ENCODE peak calls at places on chromosomes 4 and X, in eight cellular contexts. Z is endothelial cell; H is stimulated activated CD4-positive, alpha-beta T cell treated with anti-CD3 and anti-CD28 coated beads, Interleukin-12 subunit alpha, Interleukin-12 subunit beta, amount 100 ng/mL, for 4 hours; L is HCEC 1CT; S is RPMI7951; F is NCI-H345; C is neural crest cell; J is Kasumi-1. X is an unnamed sample.
A peak's percentile ranks its signal among the peaks of the same experiment; 100 is the strongest.

GRCh38 chr4:174490356-174490969 is 31.8 kb downstream of the HPGD start:
- DNase-seq in Z (no peak), J (no peak), F (no peak), C (no peak), L (peak; percentile 67), S (peak; percentile 5), H (no peak), X (no peak)

GRCh38 chrX:134692233-134692632 is 34.0 kb upstream of the PLAC1 start:
- DNase-seq in F (no peak), Z (no peak), S (no peak), L (no peak), J (no peak), C (no peak), H (no peak), X (no peak)

GRCh38 chrX:44306336-44306735 is 37.1 kb downstream of the EFHC2 start:
- DNase-seq in S (peak; percentile 11), C (no peak), F (peak; percentile 64), L (no peak), Z (no peak), H (no peak), J (no peak), X (no peak)

GRCh38 chrX:109537324-109537665 is 651 bp downstream of the NXT2 start:
- DNase-seq in L (peak; percentile 45), S (peak; percentile 39), Z (peak; percentile 2), C (no peak), H (no peak), J (peak; percentile 44), F (peak; percentile 37), X (peak; percentile 75)

GRCh38 chr4:39446842-39447573 is 11.7 kb downstream of the RPL9 start:
- DNase-seq in S (no peak), C (no peak), L (no peak), H (peak; percentile 32), F (no peak), Z (peak; percentile 67), J (no peak), X (no peak)

GRCh38 chr4:125832161-125832560 is 517.4 kb downstream of the FAT4 start:
- DNase-seq in S (no peak), L (no peak), Z (no peak), C (no peak), F (no peak), J (no peak), H (no peak), X (no peak)

GRCh38 chr4:173891072-173891471 is 361.0 kb upstream of the HAND2 start:
- DNase-seq in S (no peak), J (no peak), F (no peak), H (no peak), Z (no peak), C (no peak), L (no peak), X (no peak)

GRCh38 chrX:68684919-68685304 is 37.4 kb downstream of the STARD8 start:
- DNase-seq in C (no peak), H (no peak), F (no peak), L (no peak), Z (no peak), J (no peak), S (no peak), X (peak; percentile 24)

GRCh38 chrX:106973433-106974149 is 26.4 kb downstream of the MORC4 start:
- DNase-seq in H (no peak), Z (no peak), F (no peak), L (no peak), S (no peak), J (no peak), C (no peak), X (no peak)

GRCh38 chrX:133966199-133966598 is 19.2 kb downstream of the GPC3 start:
- DNase-seq in H (no peak), Z (no peak), F (no peak), S (no peak), C (no peak), L (no peak), J (no peak), X (no peak)

GRCh38 chrX:153723351-153724251 is 586 bp downstream of the BCAP31 start:
- DNase-seq in F (peak; percentile 63), S (peak; percentile 32), J (peak; percentile 7), H (peak; percentile 67), L (peak; percentile 42), C (no peak), Z (peak; percentile 42), X (peak; percentile 0)

GRCh38 chrX:129984196-129984962 is 1.9 kb downstream of the BCORL1 start:
- DNase-seq in L (no peak), J (peak; percentile 20), H (peak; percentile 21), C (peak; percentile 14), S (peak; percentile 17), F (peak; percentile 32), Z (peak; percentile 42), X (no peak)

GRCh38 chr4:106048250-106048931 is 153.1 kb downstream of the NPNT start:
- DNase-seq in C (no peak), H (no peak), L (no peak), J (no peak), Z (no peak), F (no peak), S (no peak), X (no peak)

GRCh38 chr4:158450741-158451140 is 70.9 kb upstream of the RXFP1 start:
- DNase-seq in H (no peak), Z (no peak), F (no peak), C (no peak), L (peak; percentile 58), J (no peak), S (no peak), X (no peak)

GRCh38 chr4:75545526-75545925 is 10.3 kb upstream of the ODAPH start:
- DNase-seq in H (no peak), F (no peak), L (no peak), Z (no peak), S (peak; percentile 41), C (no peak), J (no peak), X (no peak)

GRCh38 chr4:48649505-48649904 is 130.6 kb downstream of the FRYL start:
- DNase-seq in C (no peak), F (no peak), L (no peak), J (no peak), H (no peak), Z (no peak), S (no peak), X (peak; percentile 15)

GRCh38 chr4:4402966-4403365 is 16.1 kb downstream of the NSG1 start:
- DNase-seq in Z (no peak), J (no peak), H (no peak), F (no peak), S (peak; percentile 59), C (no peak), L (no peak), X (no peak)

GRCh38 chr4:155948541-155948940 is 5.1 kb downstream of the CTSO start:
- DNase-seq in F (no peak), J (no peak), S (peak; percentile 48), L (no peak), Z (no peak), H (no peak), C (no peak), X (no peak)

GRCh38 chrX:24294619-24295018 is 19.2 kb downstream of the SUPT20HL2 start:
- DNase-seq in S (peak; percentile 20), Z (peak; percentile 44), H (peak; percentile 2), L (no peak), F (no peak), J (no peak), C (peak; percentile 34), X (peak; percentile 6)

GRCh38 chrX:101749436-101749835 is 89.8 kb upstream of the ARMCX2 start:
- DNase-seq in S (peak; percentile 4), L (no peak), J (no peak), Z (no peak), F (no peak), C (no peak), H (no peak), X (no peak)

GRCh38 chrX:53723381-53723780 is 36.9 kb upstream of the HUWE1 start:
- DNase-seq in J (no peak), S (no peak), H (no peak), F (no peak), Z (no peak), C (no peak), L (no peak), X (no peak)

GRCh38 chrX:66728818-66729271 is 90.0 kb upstream of the EDA2R start:
- DNase-seq in H (peak; percentile 26), J (peak; percentile 69), C (peak; percentile 50), Z (peak; percentile 54), S (peak; percentile 63), F (no peak), L (peak; percentile 75), X (peak; percentile 32)

GRCh38 chrX:49102221-49102620 is 21.3 kb downstream of the GPKOW start:
- DNase-seq in S (no peak), L (no peak), F (no peak), J (no peak), H (no peak), C (no peak), Z (no peak), X (no peak)

GRCh38 chrX:50100188-50100587 is 100.6 kb downstream of the AKAP4 start:
- DNase-seq in H (no peak), L (no peak), S (peak; percentile 10), C (no peak), F (no peak), Z (peak; percentile 21), J (peak; percentile 31), X (peak; percentile 0)

GRCh38 chr4:8639021-8639420 is 46.5 kb downstream of the CPZ start:
- DNase-seq in J (no peak), F (no peak), C (no peak), S (no peak), H (no peak), Z (no peak), L (no peak), X (peak; percentile 42)

GRCh38 chr4:118738090-118738489 is 52.9 kb downstream of the METTL14 start:
- DNase-seq in S (no peak), F (no peak), C (no peak), H (no peak), L (no peak), J (no peak), Z (no peak), X (no peak)

GRCh38 chrX:13797512-13797911 is 19.4 kb downstream of the GPM6B start:
- DNase-seq in J (no peak), H (no peak), C (no peak), F (no peak), S (no peak), Z (no peak), L (no peak), X (no peak)

GRCh38 chr4:83558693-83559092 is 22.8 kb downstream of the GPAT3 start:
- DNase-seq in S (peak; percentile 67), H (no peak), L (peak; percentile 18), F (no peak), Z (no peak), C (no peak), J (peak; percentile 84), X (peak; percentile 92)

GRCh38 chrX:83509246-83509801 is 1.2 kb downstream of the POU3F4 start:
- DNase-seq in F (no peak), C (no peak), L (no peak), J (no peak), Z (no peak), S (no peak), H (no peak), X (no peak)

GRCh38 chr4:16413794-16414555 is 187.7 kb upstream of the TAPT1 start:
- DNase-seq in L (no peak), J (no peak), F (no peak), S (no peak), Z (no peak), H (no peak), C (no peak), X (no peak)

GRCh38 chrX:23884427-23885024 is 23.2 kb downstream of the APOO start:
- DNase-seq in L (peak; percentile 53), S (peak; percentile 83), H (no peak), J (peak; percentile 16), F (no peak), Z (no peak), C (no peak), X (peak; percentile 53)

GRCh38 chrX:103918050-103918449 is 44.4 kb upstream of the TMSB15B start:
- DNase-seq in L (peak; percentile 47), S (peak; percentile 50), F (peak; percentile 74), Z (peak; percentile 61), J (peak; percentile 64), H (peak; percentile 28), C (peak; percentile 53), X (peak; percentile 7)

GRCh38 chr4:173494013-173494970 is 35.7 kb downstream of the HAND2 start:
- DNase-seq in C (no peak), S (peak; percentile 64), H (peak; percentile 43), L (peak; percentile 50), J (peak; percentile 87), F (peak; percentile 81), Z (peak; percentile 56), X (peak; percentile 35)

GRCh38 chr4:169116270-169116901 is 106.3 kb upstream of the CBR4 start:
- DNase-seq in J (no peak), Z (no peak), S (peak; percentile 40), H (no peak), C (no peak), L (no peak), F (no peak), X (no peak)

X was measured in MV-4-11.